ENCODE peak calls at places on chromosome 12, in four cellular contexts. Y is EH, L is fibroblast of the conjunctiva, J is substantia nigra. W is an unnamed sample.
A peak's percentile ranks its signal among the peaks of the same experiment; 100 is the strongest.

GRCh38 chr12:114339626-114340025 is 66.3 kb downstream of the TBX5 start:
- DNase-seq in Y (peak; percentile 92), L (no peak), J (no peak), W (no peak)

GRCh38 chr12:46522141-46522540 is 149.6 kb upstream of the SLC38A2 start:
- DNase-seq in Y (peak; percentile 53), L (no peak), J (no peak), W (no peak)

GRCh38 chr12:29691146-29691854 is 92.4 kb downstream of the TMTC1 start:
- DNase-seq in Y (no peak), L (no peak), J (no peak), W (no peak)

GRCh38 chr12:14630793-14631192 is 63.1 kb upstream of the PLBD1 start:
- DNase-seq in Y (no peak), L (no peak), J (no peak), W (no peak)

GRCh38 chr12:29207120-29207519 is 58.0 kb downstream of the FAR2 start:
- DNase-seq in Y (no peak), L (no peak), J (no peak), W (no peak)

GRCh38 chr12:50986961-50987737 is 34.8 kb downstream of the HIGD1C start:
- DNase-seq in Y (peak; percentile 71), L (peak; percentile 57), J (no peak), W (peak; percentile 57)

GRCh38 chr12:79657136-79657535 is 33.6 kb downstream of the PAWR start:
- DNase-seq in Y (no peak), L (no peak), J (no peak), W (no peak)

GRCh38 chr12:52036587-52037171 is 14.6 kb upstream of the NR4A1 start:
- DNase-seq in Y (peak; percentile 85), L (no peak), J (peak; percentile 90), W (peak; percentile 80)

GRCh38 chr12:27504506-27504905 is 19.5 kb upstream of the PPFIBP1 start:
- DNase-seq in Y (peak; percentile 49), L (no peak), J (no peak), W (no peak)

GRCh38 chr12:123614531-123614930 is 12.6 kb downstream of the DDX55 start:
- DNase-seq in Y (peak; percentile 97), L (peak; percentile 14), J (no peak), W (no peak)

GRCh38 chr12:104958946-104959841 is 1.1 kb upstream of the SLC41A2 start:
- DNase-seq in Y (peak; percentile 63), L (peak; percentile 24), J (no peak), W (no peak)

GRCh38 chr12:39490500-39491276 is 47.8 kb upstream of the KIF21A start:
- DNase-seq in Y (peak; percentile 8), L (peak; percentile 23), J (no peak), W (no peak)

GRCh38 chr12:115891551-115891950 is 385.9 kb downstream of the MED13L start:
- DNase-seq in Y (no peak), L (no peak), J (no peak), W (no peak)

GRCh38 chr12:11701398-11701797 is 51.9 kb downstream of the ETV6 start:
- DNase-seq in Y (no peak), L (no peak), J (no peak), W (no peak)

GRCh38 chr12:121228919-121229650 is 19.2 kb downstream of the P2RX4 start:
- DNase-seq in Y (no peak), L (no peak), J (no peak), W (no peak)